ENCODE peak calls at places on chromosomes 1 and 21, in four cellular contexts. One of them, this sample, is unnamed.

GRCh38 chr1:117794073-117794472 is 135.3 kb downstream of the GDAP2 start:
- DNase-seq in upper lobe of right lung: no peak
- DNase-seq in effector memory CD4-positive, alpha-beta T cell: no peak
- DNase-seq in neural progenitor cell: no peak
- DNase-seq in this sample: no peak

GRCh38 chr1:41751804-41752513 is 166.8 kb downstream of the HIVEP3 start:
- DNase-seq in upper lobe of right lung: peak
- DNase-seq in effector memory CD4-positive, alpha-beta T cell: no peak
- DNase-seq in neural progenitor cell: no peak
- DNase-seq in this sample: no peak

GRCh38 chr1:18458751-18459133 is 22.0 kb upstream of the KLHDC7A start:
- DNase-seq in upper lobe of right lung: no peak
- DNase-seq in effector memory CD4-positive, alpha-beta T cell: no peak
- DNase-seq in neural progenitor cell: peak
- DNase-seq in this sample: no peak

GRCh38 chr1:155173478-155174333 is at the start of gene TRIM46:
- DNase-seq in upper lobe of right lung: peak
- DNase-seq in effector memory CD4-positive, alpha-beta T cell: peak
- DNase-seq in neural progenitor cell: peak
- DNase-seq in this sample: no peak

GRCh38 chr1:224639426-224639975 is 23.4 kb downstream of the CNIH3 start:
- DNase-seq in upper lobe of right lung: no peak
- DNase-seq in effector memory CD4-positive, alpha-beta T cell: no peak
- DNase-seq in neural progenitor cell: no peak
- DNase-seq in this sample: no peak

GRCh38 chr1:38941093-38941492 is 537 bp downstream of the RHBDL2 start:
- DNase-seq in upper lobe of right lung: no peak
- DNase-seq in effector memory CD4-positive, alpha-beta T cell: no peak
- DNase-seq in neural progenitor cell: no peak
- DNase-seq in this sample: no peak

GRCh38 chr1:10733967-10734366 is 62.5 kb downstream of the CASZ1 start:
- DNase-seq in upper lobe of right lung: peak
- DNase-seq in effector memory CD4-positive, alpha-beta T cell: no peak
- DNase-seq in neural progenitor cell: peak
- DNase-seq in this sample: no peak

GRCh38 chr21:38913120-38913975 is 107.6 kb downstream of the ETS2 start:
- DNase-seq in upper lobe of right lung: peak
- DNase-seq in effector memory CD4-positive, alpha-beta T cell: no peak
- DNase-seq in neural progenitor cell: peak
- DNase-seq in this sample: no peak

GRCh38 chr1:78586572-78586971 is 33.7 kb upstream of the IFI44L start:
- DNase-seq in upper lobe of right lung: no peak
- DNase-seq in effector memory CD4-positive, alpha-beta T cell: no peak
- DNase-seq in neural progenitor cell: no peak
- DNase-seq in this sample: no peak

GRCh38 chr21:45514311-45515021 is 27.8 kb downstream of the SLC19A1 start:
- DNase-seq in upper lobe of right lung: peak
- DNase-seq in effector memory CD4-positive, alpha-beta T cell: no peak
- DNase-seq in neural progenitor cell: no peak
- DNase-seq in this sample: no peak

GRCh38 chr1:37177230-37177864 is 143.0 kb upstream of the GRIK3 start:
- DNase-seq in upper lobe of right lung: no peak
- DNase-seq in effector memory CD4-positive, alpha-beta T cell: no peak
- DNase-seq in neural progenitor cell: peak
- DNase-seq in this sample: no peak

GRCh38 chr1:110242062-110242461 is 31.9 kb downstream of the KCNC4 start:
- DNase-seq in upper lobe of right lung: no peak
- DNase-seq in effector memory CD4-positive, alpha-beta T cell: no peak
- DNase-seq in neural progenitor cell: no peak
- DNase-seq in this sample: no peak

GRCh38 chr1:109137959-109138757 is 24.2 kb downstream of the ELAPOR1 start:
- DNase-seq in upper lobe of right lung: no peak
- DNase-seq in effector memory CD4-positive, alpha-beta T cell: no peak
- DNase-seq in neural progenitor cell: no peak
- DNase-seq in this sample: no peak